ENCODE peak calls at places on chromosomes 1 and 21, in nine cellular contexts. O is glomerular endothelial cell; Q is activated naive CD8-positive, alpha-beta T cell treated with anti-CD3 and anti-CD28 coated beads for 36 hours; J is GF-D8; Y is fibroblast of pulmonary artery; P is foreskin fibroblast; V is tibial nerve; Z is stimulated activated CD8-positive, alpha-beta memory T cell treated with anti-CD3 and anti-CD28 coated beads, Interleukin-4, amount 100 ng/mL, for 1 hour; R is dermis blood vessel endothelial cell. A is an unnamed sample.

GRCh38 chr1:62689524-62689923 is 1.3 kb upstream of the DOCK7 start:
- DNase-seq in Z (no peak), R (peak), Y (peak), J (no peak), O (peak), P (peak), Q (no peak), V (no peak), A (no peak)

GRCh38 chr1:71081697-71082080 is 854 bp upstream of the ZRANB2 start:
- DNase-seq in Y (no peak), R (no peak), O (no peak), V (no peak), Z (no peak), Q (peak), J (no peak), P (no peak), A (no peak)

GRCh38 chr1:197736689-197737088 is 38.6 kb downstream of the DENND1B start:
- DNase-seq in R (no peak), V (no peak), P (peak), J (no peak), O (no peak), Q (no peak), Y (peak), Z (no peak), A (no peak)

GRCh38 chr1:111656093-111657017 is 36.8 kb downstream of the RAP1A start:
- DNase-seq in O (peak), R (peak), Y (peak), V (no peak), Q (no peak), P (peak), J (peak), Z (no peak), A (peak)

GRCh38 chr1:21381354-21381753 is 58.6 kb upstream of the NBPF3 start:
- DNase-seq in Y (no peak), Z (no peak), P (no peak), V (no peak), Q (no peak), O (no peak), J (no peak), R (no peak), A (no peak)

GRCh38 chr1:226001852-226002666 is 2.9 kb upstream of the SDE2 start:
- DNase-seq in P (peak), V (peak), J (peak), R (peak), Y (peak), Q (peak), Z (peak), O (peak), A (peak)

GRCh38 chr1:6447016-6447817 is 18.8 kb downstream of the TNFRSF25 start:
- DNase-seq in Y (no peak), O (no peak), P (no peak), Q (no peak), J (no peak), V (no peak), R (no peak), Z (no peak), A (peak)

GRCh38 chr1:93338426-93338825 is 7.3 kb upstream of the DR1 start:
- DNase-seq in J (no peak), Z (no peak), Q (no peak), Y (peak), O (no peak), P (peak), V (no peak), R (peak), A (no peak)

GRCh38 chr1:59310527-59310926 is 13.6 kb downstream of the FGGY start:
- DNase-seq in V (no peak), O (no peak), R (no peak), Y (no peak), J (no peak), P (no peak), Q (no peak), Z (no peak), A (no peak)

GRCh38 chr21:44391345-44392091 is 38.1 kb downstream of the TRPM2 start:
- DNase-seq in R (no peak), Z (no peak), Q (no peak), J (peak), O (no peak), V (peak), P (peak), Y (no peak), A (peak)

GRCh38 chr1:178031856-178032320 is 62.0 kb upstream of the RASAL2 start:
- DNase-seq in V (peak), P (peak), Z (no peak), Q (peak), R (peak), Y (peak), O (no peak), J (no peak), A (peak)

A was measured in transverse colon.